ENCODE peak calls at places on chromosomes 12 and 14, in ten cellular contexts. M is iris pigment epithelial cell, E is T47D, G is RPMI8226, N is T follicular helper cell, J is endothelial cell of umbilical vein, Y is A172, R is Right ventricle myocardium superior, K is AG20443, T is SW480. Q is an unnamed sample.

GRCh38 chr14:95468416-95469133 is 47.9 kb downstream of the SYNE3 start:
- DNase-seq in E (no peak), K (no peak), N (no peak), T (no peak), J (no peak), Y (no peak), R (no peak), G (no peak), M (no peak), Q (no peak)

GRCh38 chr14:100856056-100856950 is 30.4 kb downstream of the MEG3 start:
- DNase-seq in E (no peak), M (no peak), N (no peak), G (no peak), Y (no peak), R (peak; percentile 5), T (no peak), K (no peak), J (no peak), Q (no peak)

GRCh38 chr14:77615231-77616132 is 955 bp downstream of the SPTLC2 start:
- DNase-seq in N (no peak), R (no peak), T (peak; percentile 60), K (no peak), G (no peak), Y (peak; percentile 19), M (peak; percentile 24), E (peak; percentile 40), J (peak; percentile 63), Q (peak; percentile 6)

GRCh38 chr14:68795602-68796417 is 2.9 kb upstream of the ZFP36L1 start:
- DNase-seq in T (peak; percentile 87), R (peak; percentile 89), Y (peak; percentile 40), J (peak; percentile 75), K (peak; percentile 83), M (peak; percentile 86), E (peak; percentile 93), N (peak; percentile 71), G (peak; percentile 81), Q (peak; percentile 61)

GRCh38 chr12:55736780-55737580 is 5.9 kb upstream of the GDF11 start:
- DNase-seq in E (peak; percentile 91), M (peak; percentile 71), J (peak; percentile 69), T (peak; percentile 91), K (peak; percentile 72), G (peak; percentile 70), Y (peak; percentile 52), R (peak; percentile 82), N (peak; percentile 30), Q (no peak)

GRCh38 chr14:100844082-100844408 is 18.1 kb downstream of the MEG3 start:
- DNase-seq in M (no peak), K (no peak), G (no peak), R (peak; percentile 27), T (no peak), Y (no peak), N (no peak), E (no peak), J (no peak), Q (no peak)

GRCh38 chr12:77608157-77608755 is 222.4 kb upstream of the NAV3 start:
- DNase-seq in E (no peak), T (no peak), Y (no peak), G (no peak), K (no peak), N (no peak), M (no peak), R (no peak), J (no peak), Q (no peak)

GRCh38 chr12:119989619-119990381 is 764 bp downstream of the BICDL1 start:
- DNase-seq in N (peak; percentile 57), K (peak; percentile 95), G (peak; percentile 86), J (peak; percentile 55), T (peak; percentile 62), M (peak; percentile 77), E (peak; percentile 89), R (peak; percentile 91), Y (peak; percentile 36), Q (peak; percentile 59)

GRCh38 chr14:104224516-104225281 is 86.3 kb downstream of the KIF26A start:
- DNase-seq in T (peak; percentile 58), R (no peak), N (no peak), M (no peak), K (no peak), E (no peak), G (peak; percentile 54), J (peak; percentile 14), Y (no peak), Q (no peak)

GRCh38 chr12:85279449-85280137 is 427 bp upstream of the ALX1 start:
- DNase-seq in M (peak; percentile 24), E (no peak), G (no peak), R (peak; percentile 22), N (no peak), J (peak; percentile 57), K (no peak), T (no peak), Y (no peak), Q (no peak)

GRCh38 chr12:132560421-132560830 is 50.0 kb downstream of the LRCOL1 start:
- DNase-seq in J (peak; percentile 26), Y (no peak), M (no peak), K (peak; percentile 35), G (peak; percentile 61), R (no peak), N (no peak), E (peak; percentile 58), T (peak; percentile 26), Q (no peak)

GRCh38 chr12:45183263-45183662 is 32.6 kb upstream of the ANO6 start:
- DNase-seq in R (no peak), G (no peak), K (peak; percentile 34), Y (no peak), J (peak; percentile 51), N (no peak), M (peak; percentile 22), E (peak; percentile 34), T (no peak), Q (no peak)

GRCh38 chr14:79306546-79306945 is 904.8 kb downstream of the DIO2 start:
- DNase-seq in K (no peak), N (no peak), T (no peak), R (no peak), M (no peak), G (no peak), E (no peak), J (no peak), Y (no peak), Q (no peak)

GRCh38 chr12:119624971-119625370 is 31.4 kb downstream of the TMEM233 start:
- DNase-seq in M (no peak), K (no peak), R (no peak), J (no peak), T (no peak), E (no peak), N (no peak), G (peak; percentile 65), Y (peak; percentile 31), Q (no peak)

GRCh38 chr14:92693998-92694780 is 54.2 kb downstream of the LGMN start:
- DNase-seq in N (no peak), M (no peak), G (no peak), J (no peak), R (no peak), E (peak; percentile 22), T (peak; percentile 56), K (no peak), Y (no peak), Q (no peak)

GRCh38 chr12:53493610-53494391 is 5.5 kb downstream of the MAP3K12 start:
- DNase-seq in Y (no peak), N (no peak), T (no peak), J (no peak), M (no peak), G (peak; percentile 14), E (no peak), R (no peak), K (no peak), Q (no peak)

GRCh38 chr14:76812093-76812421 is 625 bp downstream of the ANGEL1 start:
- DNase-seq in E (peak; percentile 44), R (no peak), T (peak; percentile 52), Y (peak; percentile 0), G (peak; percentile 45), M (no peak), J (no peak), K (no peak), N (no peak), Q (no peak)

GRCh38 chr14:51776102-51776894 is 84.1 kb upstream of the GNG2 start:
- DNase-seq in T (peak; percentile 38), E (peak; percentile 70), R (peak; percentile 54), N (no peak), G (peak; percentile 16), K (peak; percentile 83), Y (peak; percentile 60), J (peak; percentile 58), M (peak; percentile 77), Q (peak; percentile 64)

GRCh38 chr12:111455448-111456320 is 50.0 kb downstream of the SH2B3 start:
- DNase-seq in E (no peak), Y (peak; percentile 67), J (no peak), R (no peak), M (peak; percentile 75), T (no peak), K (peak; percentile 56), G (no peak), N (no peak), Q (no peak)

GRCh38 chr12:120362516-120363273 is 6.3 kb downstream of the MSI1 start:
- DNase-seq in G (no peak), M (no peak), J (no peak), T (no peak), R (no peak), Y (no peak), N (no peak), K (no peak), E (no peak), Q (no peak)

GRCh38 chr14:64266206-64266605 is 28.0 kb downstream of the ESR2 start:
- DNase-seq in K (peak; percentile 32), N (no peak), M (peak; percentile 73), R (no peak), T (peak; percentile 52), G (peak; percentile 14), E (no peak), J (peak; percentile 10), Y (peak; percentile 10), Q (no peak)

GRCh38 chr12:39697108-39697507 is 77.5 kb upstream of the ABCD2 start:
- DNase-seq in J (no peak), K (no peak), E (peak; percentile 15), G (no peak), M (no peak), N (no peak), T (no peak), R (no peak), Y (no peak), Q (no peak)

GRCh38 chr12:92943482-92944250 is 14.6 kb upstream of the EEA1 start:
- DNase-seq in E (peak; percentile 73), G (peak; percentile 17), M (peak; percentile 78), N (no peak), K (no peak), Y (no peak), R (no peak), J (no peak), T (no peak), Q (no peak)

GRCh38 chr14:49770212-49770817 is 2.4 kb downstream of the KLHDC2 start:
- DNase-seq in T (peak; percentile 75), G (no peak), J (no peak), N (no peak), R (no peak), E (peak; percentile 94), Y (no peak), M (peak; percentile 85), K (no peak), Q (no peak)

GRCh38 chr14:106883218-106883692 is 1356.9 kb downstream of the TMEM121 start:
- DNase-seq in Y (no peak), M (no peak), R (no peak), K (no peak), G (no peak), J (no peak), E (peak; percentile 68), N (peak; percentile 14), T (no peak), Q (peak; percentile 33)

GRCh38 chr12:80778005-80778541 is 61.4 kb downstream of the MYF5 start:
- DNase-seq in R (peak; percentile 47), E (peak; percentile 82), K (peak; percentile 75), G (peak; percentile 89), T (peak; percentile 29), N (no peak), M (peak; percentile 96), J (peak; percentile 92), Y (peak; percentile 48), Q (peak; percentile 67)

GRCh38 chr14:73763396-73763795 is 49.2 kb upstream of the PNMA1 start:
- DNase-seq in M (no peak), J (no peak), R (peak; percentile 3), T (no peak), E (peak; percentile 94), N (no peak), G (no peak), Y (no peak), K (no peak), Q (no peak)

GRCh38 chr14:78325911-78326310 is 155.7 kb downstream of the NRXN3 start:
- DNase-seq in J (no peak), E (no peak), K (no peak), M (no peak), Y (no peak), N (no peak), T (no peak), G (no peak), R (no peak), Q (no peak)